ENCODE peak calls at places on chromosomes 4 and X, in seven cellular contexts. D is trophoblast cell, W is mesendoderm, X is H9, M is mesenchymal stem cell, H is IMR-90, S is neuronal stem cell. C is an unnamed sample.

GRCh38 chr4:181604546-181604945 is 638.7 kb upstream of the TENM3 start:
- DNase-seq in D (peak), W (no peak), X (no peak), M (no peak), H (no peak), S (no peak), C (no peak)

GRCh38 chr4:184237612-184238011 is 19.9 kb upstream of the ENPP6 start:
- DNase-seq in D (no peak), W (no peak), X (no peak), M (peak), H (no peak), S (no peak), C (no peak)

GRCh38 chr4:85929926-85930325 is 429.9 kb downstream of the MAPK10 start:
- DNase-seq in D (no peak), W (no peak), X (no peak), M (no peak), H (no peak), S (peak), C (peak)

GRCh38 chr4:185830263-185830994 is 18.4 kb upstream of the SORBS2 start:
- DNase-seq in D (no peak), W (no peak), X (no peak), M (no peak), H (no peak), S (no peak), C (no peak)

GRCh38 chrX:100615015-100615414 is 21.6 kb downstream of the TSPAN6 start:
- DNase-seq in D (peak), W (peak), X (peak), M (peak), H (peak), S (no peak), C (no peak)

GRCh38 chr4:13527192-13527982 is 16.9 kb downstream of the NKX3-2 start:
- DNase-seq in D (no peak), W (no peak), X (no peak), M (no peak), H (no peak), S (no peak), C (no peak)

GRCh38 chrX:14694631-14695030 is 165.3 kb downstream of the GLRA2 start:
- DNase-seq in D (no peak), W (no peak), X (no peak), M (no peak), H (peak), S (no peak), C (no peak)

GRCh38 chr4:76897522-76898384 is at the start of gene SOWAHB:
- DNase-seq in D (peak), W (peak), X (peak), M (no peak), H (no peak), S (peak), C (peak)

GRCh38 chr4:156656911-156657310 is 314.7 kb downstream of the PDGFC start:
- DNase-seq in D (no peak), W (no peak), X (no peak), M (no peak), H (no peak), S (no peak), C (no peak)

GRCh38 chrX:23373129-23373804 is 38.6 kb downstream of the PTCHD1 start:
- DNase-seq in D (no peak), W (no peak), X (no peak), M (peak), H (peak), S (no peak), C (no peak)

GRCh38 chr4:102761902-102762301 is 1.1 kb upstream of the MANBA start:
- DNase-seq in D (no peak), W (no peak), X (no peak), M (no peak), H (no peak), S (no peak), C (no peak)

GRCh38 chr4:24657768-24658617 is 73.6 kb upstream of the DHX15 start:
- DNase-seq in D (peak), W (peak), X (no peak), M (peak), H (peak), S (no peak), C (no peak)

GRCh38 chr4:14783011-14783877 is 219.0 kb upstream of the CPEB2 start:
- DNase-seq in D (no peak), W (no peak), X (no peak), M (no peak), H (peak), S (no peak), C (no peak)

GRCh38 chr4:135515295-135515694 is 1313.7 kb upstream of the PABPC4L start:
- DNase-seq in D (no peak), W (no peak), X (no peak), M (peak), H (no peak), S (no peak), C (no peak)
- H2AK5ac ChIP-seq in D (no peak), W (no peak), X (no peak), M (no peak), H (no peak), S (no peak), C (no peak)

DNA sequence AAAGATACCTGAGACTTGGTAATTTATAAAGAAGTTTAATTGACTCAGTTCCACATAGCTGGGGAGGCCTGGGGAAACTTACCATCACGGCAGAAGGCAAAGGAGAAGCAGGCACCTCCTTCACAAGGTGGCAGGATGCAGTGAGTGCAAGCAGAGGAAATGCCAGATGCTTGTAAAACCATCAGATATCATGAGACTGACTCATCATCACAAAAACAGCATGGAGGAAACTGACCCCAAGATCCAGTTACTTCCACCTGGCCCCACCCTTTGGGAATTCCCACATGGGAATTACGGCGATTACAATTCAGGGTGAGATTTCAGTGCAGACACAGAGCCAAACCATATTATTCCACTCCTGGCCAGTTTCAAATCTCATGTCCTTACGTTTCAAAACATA is 514.7 kb upstream of the SPANXN1 start:
- DNase-seq in D (no peak), W (peak), X (no peak), M (no peak), H (no peak), S (no peak), C (no peak)
- H2AK5ac ChIP-seq in D (no peak), W (no peak), X (no peak), M (no peak), H (no peak), S (no peak), C (no peak)

GRCh38 chr4:168221298-168221697 is 97.3 kb downstream of the DDX60 start:
- DNase-seq in D (no peak), W (no peak), X (no peak), M (peak), H (peak), S (no peak), C (no peak)
- H2AK5ac ChIP-seq in D (no peak), W (no peak), X (no peak), M (no peak), H (no peak), S (no peak), C (no peak)

DNA sequence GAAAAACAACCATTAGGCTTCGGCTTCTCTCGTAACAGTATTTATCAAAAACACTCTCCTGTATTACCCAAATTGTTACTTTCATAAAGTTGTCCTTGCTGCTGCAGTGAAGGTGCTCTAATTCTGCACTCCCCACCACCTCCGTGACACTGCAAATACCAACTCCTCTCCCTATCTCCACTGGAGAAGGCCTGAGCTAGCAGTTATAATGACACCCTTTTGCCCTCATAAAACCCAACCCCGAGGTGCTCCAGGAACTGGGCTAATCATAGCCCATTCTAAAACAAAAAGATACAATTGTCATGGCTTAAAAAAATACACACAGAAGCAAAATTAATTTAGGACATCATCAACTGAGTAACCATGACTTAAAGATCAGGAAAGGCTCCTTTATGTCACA is 59.2 kb downstream of the MAP7D2 start:
- DNase-seq in D (no peak), W (no peak), X (no peak), M (no peak), H (no peak), S (no peak), C (no peak)
- H2AK5ac ChIP-seq in D (no peak), W (no peak), X (no peak), M (no peak), H (no peak), S (no peak), C (no peak)

DNA sequence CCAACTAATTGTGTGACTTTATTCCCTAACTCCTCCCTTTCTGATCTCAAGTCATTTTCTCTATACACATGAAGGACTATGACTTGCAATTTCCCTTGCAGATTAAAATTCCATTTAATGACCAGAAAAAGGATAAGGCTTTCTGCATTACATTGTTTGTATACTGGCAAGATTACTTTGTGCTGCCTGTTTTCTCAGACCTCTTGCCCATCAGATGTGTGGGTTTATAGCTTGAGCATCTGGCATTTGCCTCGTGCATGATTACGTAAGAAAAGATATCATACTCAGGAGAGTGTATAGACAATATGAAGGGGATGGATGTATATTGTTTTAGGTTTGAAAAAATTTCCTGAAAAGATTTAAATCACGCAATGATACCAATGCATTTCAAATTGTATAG is 593.8 kb upstream of the SLIT2 start:
- DNase-seq in D (no peak), W (no peak), X (no peak), M (no peak), H (no peak), S (no peak), C (no peak)
- H2AK5ac ChIP-seq in D (no peak), W (no peak), X (no peak), M (no peak), H (no peak), S (no peak), C (no peak)

DNA sequence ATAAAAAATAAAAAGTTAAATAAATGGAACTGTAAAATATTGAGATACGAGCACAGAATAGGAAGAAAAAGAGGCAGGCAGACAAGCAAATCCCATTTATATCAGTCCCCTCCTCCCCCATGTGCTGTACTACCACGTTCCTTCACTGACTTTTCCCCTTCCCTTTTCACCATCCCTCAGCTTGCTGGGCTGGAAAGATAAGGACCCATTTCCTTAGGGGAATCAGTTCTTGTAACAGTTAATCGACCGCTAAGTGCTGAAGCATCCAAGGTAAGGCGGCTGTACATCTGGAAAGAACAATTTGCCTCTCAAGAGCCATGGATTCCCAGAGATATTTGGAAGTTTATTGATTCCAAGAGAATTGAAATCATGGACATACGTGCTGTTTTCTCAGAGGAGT is 1687.9 kb downstream of the STIM2 start:
- DNase-seq in D (no peak), W (peak), X (no peak), M (no peak), H (no peak), S (no peak), C (no peak)
- H2AK5ac ChIP-seq in D (no peak), W (no peak), X (no peak), M (no peak), H (no peak), S (no peak), C (no peak)

GRCh38 chr4:88107406-88108107 is 50.9 kb downstream of the ABCG2 start:
- DNase-seq in D (no peak), W (no peak), X (no peak), M (no peak), H (peak), S (no peak), C (no peak)

GRCh38 chr4:88108747-88109122 is 49.7 kb downstream of the ABCG2 start:
- DNase-seq in D (no peak), W (no peak), X (no peak), M (no peak), H (peak), S (no peak), C (no peak)

GRCh38 chr4:88104902-88105610 is 53.4 kb downstream of the ABCG2 start:
- DNase-seq in D (no peak), W (no peak), X (no peak), M (peak), H (peak), S (no peak), C (no peak)

GRCh38 chr4:88109123-88109864 is 49.1 kb downstream of the ABCG2 start:
- DNase-seq in D (no peak), W (no peak), X (no peak), M (no peak), H (no peak), S (no peak), C (no peak)

DNA sequence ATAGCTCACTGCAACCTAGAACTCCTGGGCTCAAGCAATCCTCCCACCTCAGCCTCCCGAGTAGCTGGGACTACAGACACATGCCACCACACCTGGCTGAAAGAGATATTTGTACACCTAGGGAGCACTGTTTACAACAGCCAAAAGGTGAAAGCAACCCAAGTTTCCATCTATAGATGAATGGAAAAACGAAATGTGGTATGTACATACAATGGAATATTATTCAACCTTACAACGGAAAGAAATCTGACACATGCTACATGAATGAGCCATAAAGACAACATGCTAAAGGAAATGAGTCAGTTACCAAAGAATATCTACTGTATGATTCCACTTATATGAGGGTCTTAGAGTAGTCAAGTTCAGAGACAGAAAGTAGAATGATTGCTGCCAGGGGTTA is 52.2 kb downstream of the ABCG2 start:
- DNase-seq in D (no peak), W (no peak), X (no peak), M (peak), H (peak), S (no peak), C (no peak)
- H2AK5ac ChIP-seq in D (no peak), W (no peak), X (no peak), M (no peak), H (no peak), S (no peak), C (no peak)

DNA sequence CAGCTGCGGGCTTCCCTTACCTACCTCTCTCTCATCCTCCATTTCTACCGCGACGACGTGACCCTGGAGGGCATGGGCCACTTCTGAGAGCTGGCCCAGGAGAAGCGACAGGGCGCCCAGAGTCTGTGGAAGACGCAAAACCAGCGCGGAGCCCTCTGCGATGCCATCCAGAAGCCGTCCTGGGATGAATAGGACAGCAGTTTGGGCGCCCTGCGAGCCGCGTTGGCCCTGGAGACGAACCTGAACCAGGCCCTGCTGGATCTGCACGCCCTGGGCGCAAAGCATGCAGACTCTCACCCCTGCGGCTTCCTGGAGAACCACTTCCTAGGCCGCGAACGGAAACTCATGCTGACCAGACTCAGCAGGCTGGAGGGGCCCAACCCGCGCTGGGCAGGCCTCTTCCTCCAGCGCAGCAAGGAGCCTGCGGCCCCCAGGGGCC is 52.7 kb upstream of the TMPRSS11F start:
- DNase-seq in D (no peak), W (no peak), X (peak), M (no peak), H (no peak), S (no peak), C (peak)
- H2AK5ac ChIP-seq in D (no peak), W (no peak), X (no peak), M (no peak), H (no peak), S (no peak), C (no peak)

GRCh38 chrX:30161043-30161442 is 54.3 kb upstream of the MAGEB2 start:
- DNase-seq in D (no peak), W (no peak), X (no peak), M (no peak), H (peak), S (no peak), C (no peak)
- H2AK5ac ChIP-seq in D (no peak), W (no peak), X (no peak), M (no peak), H (no peak), S (no peak), C (no peak)

C was measured in H1.